ENCODE peak calls at places on chromosomes 16 and 17, in seven cellular contexts. X is kidney epithelial cell, W is left ventricle myocardium inferior, H is sigmoid colon, I is fibroblast of mammary gland, B is AG04450, J is left lung. G is an unnamed sample.

GRCh38 chr17:78325076-78325712 is 34.7 kb downstream of the SOCS3 start:
- DNase-seq in X (no peak), W (peak), H (peak), I (peak), B (no peak), J (no peak), G (no peak)

GRCh38 chr17:47941998-47942490 is 673 bp downstream of the PNPO start:
- DNase-seq in X (no peak), W (no peak), H (no peak), I (no peak), B (no peak), J (no peak), G (no peak)

GRCh38 chr17:15744885-15745284 is 12.8 kb downstream of the TBC1D26 start:
- DNase-seq in X (peak), W (no peak), H (no peak), I (no peak), B (no peak), J (no peak), G (no peak)

GRCh38 chr16:78607022-78607421 is 507.6 kb downstream of the WWOX start:
- DNase-seq in X (no peak), W (no peak), H (no peak), I (no peak), B (no peak), J (no peak), G (no peak)

GRCh38 chr17:1623057-1623456 is 5.6 kb downstream of the SLC43A2 start:
- DNase-seq in X (no peak), W (no peak), H (no peak), I (no peak), B (no peak), J (no peak), G (no peak)

GRCh38 chr16:70663524-70664324 is 17.4 kb downstream of the IL34 start:
- DNase-seq in X (no peak), W (no peak), H (peak), I (no peak), B (no peak), J (no peak), G (no peak)

GRCh38 chr17:1058423-1059130 is 61.6 kb downstream of the TIMM22 start:
- DNase-seq in X (no peak), W (peak), H (no peak), I (peak), B (no peak), J (no peak), G (no peak)

GRCh38 chr17:37742114-37742761 is 2.6 kb downstream of the HNF1B start:
- DNase-seq in X (no peak), W (no peak), H (no peak), I (no peak), B (no peak), J (no peak), G (no peak)

GRCh38 chr16:76729525-76729924 is 452.3 kb downstream of the CNTNAP4 start:
- DNase-seq in X (peak), W (no peak), H (no peak), I (peak), B (no peak), J (no peak), G (no peak)

GRCh38 chr16:24810951-24811843 is 34.6 kb upstream of the SLC5A11 start:
- DNase-seq in X (no peak), W (no peak), H (no peak), I (no peak), B (no peak), J (no peak), G (no peak)

DNA sequence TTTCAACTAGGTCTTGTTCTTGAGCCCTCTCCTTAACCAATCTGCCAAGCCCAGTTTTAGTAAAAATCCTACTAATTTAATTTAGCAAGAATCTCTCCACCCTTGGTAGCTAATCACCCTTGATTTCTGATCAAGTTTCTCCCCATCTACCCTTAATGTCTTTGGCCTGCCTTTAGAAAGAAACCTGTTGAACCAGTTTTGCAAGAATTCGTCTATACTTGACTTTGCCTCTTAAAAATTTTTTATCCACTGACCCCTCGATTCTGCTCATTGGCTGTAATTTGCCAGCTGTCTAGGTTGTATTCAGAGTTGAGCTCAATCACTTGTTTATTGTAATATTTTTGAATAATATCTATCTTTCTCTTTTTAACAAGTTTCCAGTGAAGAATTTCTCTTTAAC is 1138.5 kb downstream of the CDH11 start:
- DNase-seq in X (no peak), W (no peak), H (no peak), I (no peak), B (no peak), J (no peak), G (no peak)
- TF ChIP-seq CTCF in X (no peak), W (no peak), H (no peak), I (no peak), B (no peak), J (no peak), G (no peak)

GRCh38 chr17:41559548-41559947 is 12.3 kb downstream of the KRT9 start:
- DNase-seq in X (no peak), W (no peak), H (no peak), I (peak), B (no peak), J (no peak), G (no peak)

GRCh38 chr17:41563607-41564006 is 8.3 kb downstream of the KRT9 start:
- DNase-seq in X (no peak), W (no peak), H (no peak), I (no peak), B (no peak), J (no peak), G (no peak)

GRCh38 chr17:41567317-41567716 is 4.5 kb downstream of the KRT9 start:
- DNase-seq in X (no peak), W (no peak), H (no peak), I (no peak), B (no peak), J (no peak), G (no peak)

DNA sequence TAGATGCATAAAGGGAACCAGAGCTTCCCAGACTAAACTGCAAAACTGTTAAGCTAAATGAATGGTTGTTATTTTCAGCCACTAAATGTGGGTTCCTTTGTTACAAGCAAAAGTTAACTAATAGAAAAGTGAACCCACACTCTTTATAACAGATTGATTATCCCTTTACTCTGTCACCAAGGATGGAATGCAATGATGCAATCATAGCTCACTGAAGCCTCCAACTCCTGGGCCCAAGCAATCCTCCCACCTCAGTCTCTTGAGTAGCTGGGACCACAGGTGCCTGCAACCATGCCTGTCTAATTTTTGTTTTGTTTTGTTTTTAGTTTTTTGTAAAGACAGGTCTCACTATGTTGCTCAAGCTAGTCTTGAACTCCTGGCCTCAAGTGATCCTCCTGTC is 6.5 kb downstream of the KRT9 start:
- DNase-seq in X (no peak), W (no peak), H (no peak), I (no peak), B (no peak), J (no peak), G (no peak)
- H3K4me3 ChIP-seq in X (no peak), W (no peak), H (no peak), I (no peak), B (no peak), J (no peak), G (no peak)

GRCh38 chr16:5925850-5926249 is 828.3 kb upstream of the EEF2KMT start:
- DNase-seq in X (no peak), W (no peak), H (no peak), I (no peak), B (no peak), J (no peak), G (no peak)

DNA sequence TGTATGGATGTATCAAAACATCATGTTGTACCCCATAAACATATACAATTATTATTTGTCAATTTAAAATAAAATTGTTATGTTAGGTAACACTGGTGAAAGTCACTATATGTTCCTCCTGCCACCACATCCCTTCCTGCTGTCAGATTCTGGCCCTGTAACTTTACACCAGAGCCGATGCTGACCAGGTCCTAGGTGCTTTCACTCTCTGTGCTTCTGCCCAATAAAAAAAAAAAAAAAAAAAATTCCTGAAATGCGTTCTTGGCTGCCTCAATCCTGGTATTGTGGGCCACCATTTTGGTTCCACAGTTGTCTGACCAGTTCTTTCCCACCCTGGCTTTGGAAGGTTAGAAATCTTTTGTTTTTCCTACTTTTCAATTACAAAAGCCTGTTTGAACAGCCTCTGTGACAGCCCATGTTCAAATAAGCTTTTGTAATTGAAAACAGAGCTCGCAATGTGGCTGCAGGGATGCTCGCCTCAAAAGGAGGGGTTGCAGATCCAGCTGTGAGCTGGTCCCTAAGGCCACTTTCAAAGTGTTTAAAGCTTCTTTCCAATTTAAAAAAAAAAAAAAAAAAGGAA is 831.0 kb upstream of the EEF2KMT start:
- DNase-seq in X (no peak), W (no peak), H (no peak), I (no peak), B (no peak), J (no peak), G (no peak)
- TF ChIP-seq CTCF in X (no peak), W (no peak), H (no peak), I (no peak), B (no peak), J (no peak), G (no peak)

GRCh38 chr16:19785512-19786130 is 67.5 kb downstream of the IQCK start:
- DNase-seq in X (no peak), W (no peak), H (no peak), I (no peak), B (no peak), J (no peak), G (no peak)
- H3K4me3 ChIP-seq in X (no peak), W (no peak), H (no peak), I (no peak), B (no peak), J (no peak), G (no peak)

DNA sequence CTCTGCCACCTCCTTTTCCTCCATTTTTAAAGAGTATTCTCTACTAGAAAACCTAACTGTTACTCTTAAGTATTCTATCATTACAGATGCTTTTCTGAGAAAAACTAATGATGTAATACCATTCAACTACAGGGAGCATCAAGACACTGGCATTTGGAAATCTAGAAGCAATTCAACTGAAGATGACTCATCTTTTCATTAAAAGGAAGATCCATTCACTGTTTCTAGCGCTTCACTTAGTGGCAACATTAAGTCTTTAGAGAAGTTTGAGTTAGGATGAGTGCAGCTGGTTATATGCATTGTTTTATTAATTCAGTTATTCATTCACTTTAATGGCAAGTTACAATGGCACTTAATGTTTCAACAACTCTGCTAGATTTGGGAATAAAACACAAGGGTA is 61.6 kb downstream of the KCNJ2 start:
- DNase-seq in X (no peak), W (no peak), H (no peak), I (peak), B (no peak), J (no peak), G (no peak)
- TF ChIP-seq CTCF in X (no peak), W (no peak), H (no peak), I (no peak), B (no peak), J (no peak), G (no peak)

GRCh38 chr17:76453431-76453743 is 435 bp upstream of the UBE2O start:
- DNase-seq in X (no peak), W (no peak), H (no peak), I (no peak), B (no peak), J (no peak), G (no peak)
- H3K4me3 ChIP-seq in X (no peak), W (peak), H (no peak), I (no peak), B (no peak), J (peak), G (no peak)

GRCh38 chr16:6611535-6611934 is 721.1 kb upstream of the RBFOX1 start:
- DNase-seq in X (no peak), W (no peak), H (no peak), I (no peak), B (no peak), J (no peak), G (no peak)
- TF ChIP-seq CTCF in X (no peak), W (no peak), H (no peak), I (no peak), B (no peak), J (no peak), G (no peak)